ENCODE peak calls at places on chromosome 7, in five cellular contexts. One of them, this sample, is unnamed.

GRCh38 chr7:105015631-105015965 is 1.6 kb downstream of the KMT2E start:
- DNase-seq in H1: no peak
- DNase-seq in neuronal stem cell: no peak
- DNase-seq in H9: no peak
- DNase-seq in mesenchymal stem cell: peak
- DNase-seq in this sample: no peak

GRCh38 chr7:10210000-10210399 is 763.7 kb upstream of the PHF14 start:
- DNase-seq in mesenchymal stem cell: no peak
- DNase-seq in H1: no peak
- DNase-seq in H9: no peak
- DNase-seq in neuronal stem cell: no peak
- DNase-seq in this sample: no peak

GRCh38 chr7:90337106-90337505 is 9.4 kb upstream of the GTPBP10 start:
- DNase-seq in mesenchymal stem cell: no peak
- DNase-seq in neuronal stem cell: no peak
- DNase-seq in H9: no peak
- DNase-seq in H1: no peak
- DNase-seq in this sample: no peak

GRCh38 chr7:80816806-80817205 is 102.0 kb downstream of the SEMA3C start:
- DNase-seq in mesenchymal stem cell: no peak
- DNase-seq in H1: no peak
- DNase-seq in neuronal stem cell: no peak
- DNase-seq in H9: no peak
- DNase-seq in this sample: no peak

GRCh38 chr7:94146408-94146807 is 142.3 kb upstream of the BET1 start:
- DNase-seq in mesenchymal stem cell: peak
- DNase-seq in H1: no peak
- DNase-seq in H9: no peak
- DNase-seq in neuronal stem cell: no peak
- DNase-seq in this sample: no peak

GRCh38 chr7:101559586-101559985 is 69.5 kb downstream of the MYL10 start:
- DNase-seq in H1: no peak
- DNase-seq in neuronal stem cell: no peak
- DNase-seq in H9: no peak
- DNase-seq in mesenchymal stem cell: no peak
- DNase-seq in this sample: no peak

GRCh38 chr7:6536262-6536770 is 14.9 kb downstream of the GRID2IP start:
- DNase-seq in neuronal stem cell: no peak
- DNase-seq in H9: no peak
- DNase-seq in mesenchymal stem cell: no peak
- DNase-seq in H1: peak
- DNase-seq in this sample: no peak

GRCh38 chr7:134350682-134351081 is 34.0 kb upstream of the SLC35B4 start:
- DNase-seq in H1: no peak
- DNase-seq in neuronal stem cell: no peak
- DNase-seq in H9: no peak
- DNase-seq in mesenchymal stem cell: no peak
- DNase-seq in this sample: no peak

GRCh38 chr7:101108330-101108857 is 18.5 kb upstream of the SERPINE1 start:
- DNase-seq in H1: no peak
- DNase-seq in mesenchymal stem cell: peak
- DNase-seq in H9: no peak
- DNase-seq in neuronal stem cell: peak
- DNase-seq in this sample: peak

GRCh38 chr7:55366461-55367138 is 1.5 kb downstream of the LANCL2 start:
- DNase-seq in H1: no peak
- DNase-seq in neuronal stem cell: no peak
- DNase-seq in mesenchymal stem cell: peak
- DNase-seq in H9: no peak
- DNase-seq in this sample: no peak

GRCh38 chr7:8365499-8366110 is 67.8 kb upstream of the NXPH1 start:
- DNase-seq in H1: no peak
- DNase-seq in H9: no peak
- DNase-seq in neuronal stem cell: peak
- DNase-seq in mesenchymal stem cell: peak
- DNase-seq in this sample: no peak

GRCh38 chr7:91082854-91083495 is 181.3 kb upstream of the FZD1 start:
- DNase-seq in mesenchymal stem cell: peak
- DNase-seq in H1: no peak
- DNase-seq in neuronal stem cell: peak
- DNase-seq in H9: no peak
- DNase-seq in this sample: peak

DNA sequence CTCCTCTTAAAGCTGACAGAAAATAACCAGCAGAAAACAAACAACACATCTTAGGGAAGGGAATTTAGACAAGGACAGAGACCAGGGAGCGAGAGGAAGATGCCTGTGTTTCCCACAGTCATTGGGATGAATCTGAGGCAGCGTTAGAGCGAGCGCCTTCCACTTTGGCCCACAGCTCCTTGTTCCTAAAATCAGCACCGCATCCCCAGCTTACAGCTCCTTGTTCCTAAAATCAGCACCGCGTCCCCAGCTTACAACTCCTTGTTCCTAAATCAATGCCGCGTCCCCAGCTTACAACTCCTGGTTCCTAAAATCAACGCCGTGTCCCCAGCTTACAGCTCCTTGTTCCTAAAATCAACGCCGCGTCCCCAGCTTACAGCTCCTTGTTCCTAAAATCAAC is 593.3 kb downstream of the PTPRN2 start:
- DNase-seq in mesenchymal stem cell: no peak
- DNase-seq in H9: no peak
- DNase-seq in H1: no peak
- DNase-seq in neuronal stem cell: no peak
- DNase-seq in this sample: no peak
- H2BK12ac ChIP-seq in mesenchymal stem cell: no peak
- H2BK12ac ChIP-seq in H9: no peak
- H2BK12ac ChIP-seq in H1: no peak
- H2BK12ac ChIP-seq in neuronal stem cell: peak
- H2BK12ac ChIP-seq in this sample: no peak

GRCh38 chr7:44882899-44883298 is 2.4 kb downstream of the PURB start:
- DNase-seq in neuronal stem cell: no peak
- DNase-seq in mesenchymal stem cell: no peak
- DNase-seq in H1: no peak
- DNase-seq in H9: no peak
- DNase-seq in this sample: no peak

GRCh38 chr7:44883961-44884360 is 1.4 kb downstream of the PURB start:
- DNase-seq in neuronal stem cell: no peak
- DNase-seq in H9: no peak
- DNase-seq in mesenchymal stem cell: no peak
- DNase-seq in H1: no peak
- DNase-seq in this sample: no peak

GRCh38 chr7:44887293-44887692 is 2.0 kb upstream of the PURB start:
- DNase-seq in H1: no peak
- DNase-seq in neuronal stem cell: no peak
- DNase-seq in mesenchymal stem cell: no peak
- DNase-seq in H9: no peak
- DNase-seq in this sample: no peak

GRCh38 chr7:44885394-44886317 is at the start of gene PURB:
- DNase-seq in H9: peak
- DNase-seq in mesenchymal stem cell: peak
- DNase-seq in H1: peak
- DNase-seq in neuronal stem cell: peak
- DNase-seq in this sample: peak

GRCh38 chr7:44884553-44885393 is 557 bp downstream of the PURB start:
- DNase-seq in mesenchymal stem cell: peak
- DNase-seq in H9: peak
- DNase-seq in H1: peak
- DNase-seq in neuronal stem cell: peak
- DNase-seq in this sample: peak
- H2BK12ac ChIP-seq in mesenchymal stem cell: peak
- H2BK12ac ChIP-seq in H9: no peak
- H2BK12ac ChIP-seq in H1: no peak
- H2BK12ac ChIP-seq in neuronal stem cell: no peak
- H2BK12ac ChIP-seq in this sample: no peak

DNA sequence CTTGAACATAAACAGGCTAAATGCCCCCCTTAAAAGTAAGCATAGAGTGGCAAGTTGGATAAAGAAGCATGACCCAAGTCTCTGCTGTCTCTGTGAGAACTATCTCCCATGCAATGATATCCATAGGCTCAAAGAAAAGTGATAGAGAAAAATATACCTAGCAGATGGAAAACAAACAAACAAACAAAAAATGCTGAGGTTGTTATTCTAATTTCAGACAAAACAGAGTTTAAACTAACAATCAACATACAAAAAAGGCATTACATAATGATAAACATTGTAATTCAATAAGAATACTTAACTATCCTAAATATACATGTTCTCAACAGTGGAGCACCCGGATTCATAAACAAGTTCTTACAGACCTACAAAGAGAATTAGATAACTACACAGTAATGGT is 626.2 kb upstream of the CNTNAP2 start:
- DNase-seq in H1: no peak
- DNase-seq in neuronal stem cell: no peak
- DNase-seq in H9: no peak
- DNase-seq in mesenchymal stem cell: no peak
- DNase-seq in this sample: no peak
- H2BK12ac ChIP-seq in H1: no peak
- H2BK12ac ChIP-seq in neuronal stem cell: no peak
- H2BK12ac ChIP-seq in H9: no peak
- H2BK12ac ChIP-seq in mesenchymal stem cell: no peak
- H2BK12ac ChIP-seq in this sample: no peak

GRCh38 chr7:17477182-17477581 is 178.7 kb downstream of the AHR start:
- DNase-seq in H9: no peak
- DNase-seq in H1: no peak
- DNase-seq in mesenchymal stem cell: no peak
- DNase-seq in neuronal stem cell: no peak
- DNase-seq in this sample: no peak

GRCh38 chr7:17472939-17473338 is 174.5 kb downstream of the AHR start:
- DNase-seq in H1: no peak
- DNase-seq in H9: no peak
- DNase-seq in neuronal stem cell: no peak
- DNase-seq in mesenchymal stem cell: no peak
- DNase-seq in this sample: no peak

GRCh38 chr7:17472518-17472917 is 174.1 kb downstream of the AHR start:
- DNase-seq in H1: no peak
- DNase-seq in H9: no peak
- DNase-seq in mesenchymal stem cell: no peak
- DNase-seq in neuronal stem cell: no peak
- DNase-seq in this sample: no peak

GRCh38 chr7:17474724-17475344 is 176.4 kb downstream of the AHR start:
- DNase-seq in H1: no peak
- DNase-seq in neuronal stem cell: no peak
- DNase-seq in H9: peak
- DNase-seq in mesenchymal stem cell: no peak
- DNase-seq in this sample: no peak
- H2BK12ac ChIP-seq in H1: no peak
- H2BK12ac ChIP-seq in neuronal stem cell: no peak
- H2BK12ac ChIP-seq in H9: no peak
- H2BK12ac ChIP-seq in mesenchymal stem cell: no peak
- H2BK12ac ChIP-seq in this sample: no peak

GRCh38 chr7:44144968-44145418 is 3.9 kb upstream of the MYL7 start:
- DNase-seq in neuronal stem cell: no peak
- DNase-seq in mesenchymal stem cell: no peak
- DNase-seq in H9: no peak
- DNase-seq in H1: no peak
- DNase-seq in this sample: no peak
- H2BK12ac ChIP-seq in neuronal stem cell: no peak
- H2BK12ac ChIP-seq in mesenchymal stem cell: no peak
- H2BK12ac ChIP-seq in H9: no peak
- H2BK12ac ChIP-seq in H1: peak
- H2BK12ac ChIP-seq in this sample: no peak

GRCh38 chr7:78203042-78203720 is 404.6 kb downstream of the PHTF2 start:
- DNase-seq in mesenchymal stem cell: peak
- DNase-seq in neuronal stem cell: no peak
- DNase-seq in H9: no peak
- DNase-seq in H1: no peak
- DNase-seq in this sample: no peak
- H2BK12ac ChIP-seq in mesenchymal stem cell: no peak
- H2BK12ac ChIP-seq in neuronal stem cell: no peak
- H2BK12ac ChIP-seq in H9: no peak
- H2BK12ac ChIP-seq in H1: no peak
- H2BK12ac ChIP-seq in this sample: no peak

This sample was measured in trophoblast cell.